ENCODE peak calls at places on chromosomes 6 and 20, in eight cellular contexts. I is head of caudate nucleus; J is D341Med; W is hippocampal formation; S is H7; Y is mesendoderm; G is GM23338; U is effector CD8-positive, alpha-beta T cell. E is an unnamed sample.
A peak's percentile ranks its signal among the peaks of the same experiment; 100 is the strongest.

GRCh38 chr20:60116128-60116909 is 158.1 kb downstream of the CDH26 start:
- DNase-seq in I (no peak), J (no peak), W (no peak), S (peak; percentile 61), Y (no peak), G (no peak), U (no peak), E (no peak)

GRCh38 chr20:21147593-21147992 is 21.7 kb downstream of the KIZ start:
- DNase-seq in I (peak; percentile 34), J (no peak), W (no peak), S (no peak), Y (no peak), G (no peak), U (no peak), E (no peak)

GRCh38 chr20:7773511-7773910 is 166.7 kb downstream of the HAO1 start:
- DNase-seq in I (no peak), J (no peak), W (no peak), S (no peak), Y (peak; percentile 7), G (no peak), U (no peak), E (no peak)

GRCh38 chr6:52361347-52361944 is 505 bp upstream of the PAQR8 start:
- DNase-seq in I (peak; percentile 32), J (no peak), W (peak; percentile 45), S (peak; percentile 30), Y (peak; percentile 7), G (peak; percentile 10), U (no peak), E (no peak)

GRCh38 chr6:87945181-87945580 is 102.5 kb upstream of the SPACA1 start:
- DNase-seq in I (no peak), J (no peak), W (no peak), S (no peak), Y (no peak), G (no peak), U (no peak), E (no peak)

GRCh38 chr6:73264446-73264845 is 1.4 kb upstream of the KHDC1 start:
- DNase-seq in I (no peak), J (no peak), W (no peak), S (no peak), Y (no peak), G (no peak), U (no peak), E (no peak)

GRCh38 chr20:47319517-47320252 is 36.8 kb downstream of the ZMYND8 start:
- DNase-seq in I (peak; percentile 52), J (no peak), W (peak; percentile 78), S (peak; percentile 71), Y (peak; percentile 98), G (peak; percentile 98), U (no peak), E (no peak)

GRCh38 chr6:67630146-67630545 is 1004.9 kb upstream of the ADGRB3 start:
- DNase-seq in I (no peak), J (no peak), W (no peak), S (no peak), Y (peak; percentile 62), G (no peak), U (no peak), E (no peak)

GRCh38 chr6:3440911-3441310 is 15.9 kb downstream of the SLC22A23 start:
- DNase-seq in I (no peak), J (no peak), W (no peak), S (no peak), Y (no peak), G (no peak), U (no peak), E (no peak)

GRCh38 chr6:159178847-159179246 is 9.6 kb downstream of the FNDC1 start:
- DNase-seq in I (no peak), J (no peak), W (no peak), S (no peak), Y (no peak), G (no peak), U (no peak), E (no peak)

GRCh38 chr6:82362868-82363267 is 749 bp upstream of the TPBG start:
- DNase-seq in I (no peak), J (no peak), W (no peak), S (peak; percentile 21), Y (peak; percentile 49), G (peak; percentile 47), U (no peak), E (no peak)

GRCh38 chr6:1144842-1145755 is 166.8 kb upstream of the FOXQ1 start:
- DNase-seq in I (no peak), J (no peak), W (no peak), S (no peak), Y (no peak), G (no peak), U (no peak), E (no peak)

GRCh38 chr20:44247676-44248419 is 740 bp downstream of the GDAP1L1 start:
- DNase-seq in I (no peak), J (no peak), W (no peak), S (peak; percentile 94), Y (peak; percentile 78), G (peak; percentile 93), U (no peak), E (peak; percentile 25)

GRCh38 chr20:62804021-62804631 is 509 bp upstream of the OGFR start:
- DNase-seq in I (no peak), J (no peak), W (no peak), S (no peak), Y (no peak), G (no peak), U (no peak), E (no peak)

GRCh38 chr6:35146453-35146852 is 5.3 kb upstream of the TCP11 start:
- DNase-seq in I (peak; percentile 60), J (peak; percentile 79), W (peak; percentile 41), S (peak; percentile 64), Y (peak; percentile 79), G (peak; percentile 71), U (no peak), E (peak; percentile 58)

GRCh38 chr6:163356324-163356723 is 58.2 kb upstream of the QKI start:
- DNase-seq in I (peak; percentile 71), J (no peak), W (peak; percentile 85), S (peak; percentile 91), Y (no peak), G (peak; percentile 41), U (no peak), E (peak; percentile 56)

GRCh38 chr6:30067460-30068139 is 602 bp downstream of the PPP1R11 start:
- DNase-seq in I (no peak), J (peak; percentile 84), W (no peak), S (peak; percentile 91), Y (no peak), G (peak; percentile 96), U (no peak), E (peak; percentile 84)

GRCh38 chr6:36402481-36402880 is 15.0 kb upstream of the ETV7 start:
- DNase-seq in I (no peak), J (no peak), W (no peak), S (no peak), Y (peak; percentile 55), G (no peak), U (no peak), E (no peak)

GRCh38 chr6:41784581-41785171 is 2.8 kb upstream of the TOMM6 start:
- DNase-seq in I (no peak), J (no peak), W (no peak), S (peak; percentile 51), Y (peak; percentile 19), G (peak; percentile 57), U (no peak), E (no peak)

GRCh38 chr20:36823126-36823525 is 49.6 kb upstream of the DSN1 start:
- DNase-seq in I (no peak), J (no peak), W (no peak), S (no peak), Y (no peak), G (no peak), U (no peak), E (no peak)

GRCh38 chr6:170038251-170038650 is 252.6 kb downstream of the DLL1 start:
- DNase-seq in I (no peak), J (no peak), W (no peak), S (no peak), Y (peak; percentile 74), G (no peak), U (no peak), E (no peak)

GRCh38 chr6:16060039-16060438 is 68.8 kb upstream of the MYLIP start:
- DNase-seq in I (no peak), J (no peak), W (no peak), S (no peak), Y (peak; percentile 2), G (no peak), U (no peak), E (no peak)

GRCh38 chr20:46501337-46501942 is 11.9 kb downstream of the ZNF334 start:
- DNase-seq in I (no peak), J (no peak), W (no peak), S (no peak), Y (peak; percentile 39), G (peak; percentile 11), U (no peak), E (no peak)

GRCh38 chr20:63106108-63106764 is 99.5 kb upstream of the BHLHE23 start:
- DNase-seq in I (no peak), J (no peak), W (no peak), S (no peak), Y (no peak), G (no peak), U (no peak), E (peak; percentile 71)

GRCh38 chr20:32168184-32168910 is 39.2 kb downstream of the PLAGL2 start:
- DNase-seq in I (no peak), J (no peak), W (no peak), S (peak; percentile 77), Y (peak; percentile 81), G (peak; percentile 91), U (no peak), E (no peak)

GRCh38 chr6:89239338-89239737 is 22.2 kb upstream of the GABRR1 start:
- DNase-seq in I (no peak), J (no peak), W (no peak), S (peak; percentile 59), Y (peak; percentile 38), G (peak; percentile 56), U (no peak), E (no peak)

GRCh38 chr6:128111096-128111495 is 210.2 kb upstream of the THEMIS start:
- DNase-seq in I (no peak), J (no peak), W (no peak), S (no peak), Y (no peak), G (no peak), U (no peak), E (no peak)

GRCh38 chr6:111171577-111172400 is 84.5 kb downstream of the SLC16A10 start:
- DNase-seq in I (no peak), J (no peak), W (no peak), S (no peak), Y (no peak), G (no peak), U (no peak), E (no peak)

GRCh38 chr6:49676671-49677281 is 36.6 kb downstream of the CRISP2 start:
- DNase-seq in I (no peak), J (no peak), W (no peak), S (no peak), Y (peak; percentile 83), G (no peak), U (no peak), E (no peak)

GRCh38 chr6:150353445-150353844 is 15.4 kb upstream of the IYD start:
- DNase-seq in I (no peak), J (no peak), W (no peak), S (no peak), Y (no peak), G (no peak), U (no peak), E (no peak)